ENCODE peak calls at places on chromosomes 13 and 19, in eight cellular contexts. W is small intestine, K is SJSA1, J is left ventricle myocardium inferior, S is hepatocyte, L is psoas muscle, D is body of pancreas, N is cardiac muscle cell. U is an unnamed sample.
A peak's percentile ranks its signal among the peaks of the same experiment; 100 is the strongest.

GRCh38 chr13:112442483-112443090 is 66.4 kb downstream of the SPACA7 start:
- DNase-seq in N (peak; percentile 3), K (no peak), S (no peak), L (no peak), W (no peak), J (no peak), D (no peak), U (no peak)

GRCh38 chr19:34336781-34337271 is 28.2 kb upstream of the GPI start:
- DNase-seq in S (peak; percentile 63), D (peak; percentile 47), J (no peak), L (no peak), W (no peak), N (peak; percentile 58), K (peak; percentile 52), U (no peak)

GRCh38 chr19:56537442-56537841 is 1.3 kb upstream of the ZFP28 start:
- DNase-seq in S (no peak), N (no peak), D (no peak), L (no peak), K (no peak), W (no peak), J (no peak), U (no peak)

GRCh38 chr13:48892311-48892710 is 83.4 kb upstream of the FNDC3A start:
- DNase-seq in D (no peak), S (peak; percentile 30), K (peak; percentile 23), L (no peak), W (no peak), J (no peak), N (peak; percentile 73), U (peak; percentile 96)

GRCh38 chr13:64525687-64526086 is 2704.4 kb downstream of the PCDH9 start:
- DNase-seq in N (no peak), S (no peak), K (no peak), W (no peak), D (no peak), J (no peak), L (no peak), U (no peak)

GRCh38 chr19:1153891-1154730 is 20.0 kb downstream of the SBNO2 start:
- DNase-seq in S (no peak), D (no peak), J (no peak), L (no peak), K (no peak), W (no peak), N (no peak), U (no peak)

GRCh38 chr13:111319998-111320911 is at the start of gene TEX29:
- DNase-seq in W (no peak), K (no peak), L (no peak), D (no peak), N (no peak), S (no peak), J (no peak), U (no peak)

GRCh38 chr13:111005364-111005763 is 90.5 kb upstream of the ANKRD10 start:
- DNase-seq in K (no peak), S (no peak), J (no peak), L (no peak), D (no peak), N (no peak), W (no peak), U (no peak)

GRCh38 chr13:46656786-46657185 is 103.8 kb downstream of the LRCH1 start:
- DNase-seq in K (no peak), J (no peak), D (no peak), N (no peak), W (no peak), L (no peak), S (no peak), U (no peak)

GRCh38 chr19:37973666-37974065 is 66.7 kb downstream of the SIPA1L3 start:
- DNase-seq in W (no peak), D (no peak), S (no peak), N (no peak), J (no peak), K (no peak), L (no peak), U (no peak)
- H3K4me1 ChIP-seq in W (no peaks in the 10 kb centered on the region), D (no peaks in the 10 kb centered on the region), S (no peaks in the 10 kb centered on the region), N (no peaks in the 10 kb centered on the region), J (no peaks in the 10 kb centered on the region), K (peaks cover 39% of the 10 kb centered on the region), L (no peaks in the 10 kb centered on the region), U (peaks cover 5% of the 10 kb centered on the region)

GRCh38 chr13:30895773-30896172 is 10.3 kb upstream of the MEDAG start:
- DNase-seq in N (peak; percentile 95), S (peak; percentile 72), J (peak; percentile 52), D (no peak), K (peak; percentile 67), W (no peak), L (peak; percentile 67), U (peak; percentile 42)
- H3K27ac ChIP-seq in N (no peak overlapping the region), S (peak overlapping the region; percentile 68), J (peak overlapping the region; percentile 47), D (no peak overlapping the region), K (peak overlapping the region; percentile 90), W (no peak overlapping the region), L (no peak overlapping the region), U (no peak overlapping the region)

DNA sequence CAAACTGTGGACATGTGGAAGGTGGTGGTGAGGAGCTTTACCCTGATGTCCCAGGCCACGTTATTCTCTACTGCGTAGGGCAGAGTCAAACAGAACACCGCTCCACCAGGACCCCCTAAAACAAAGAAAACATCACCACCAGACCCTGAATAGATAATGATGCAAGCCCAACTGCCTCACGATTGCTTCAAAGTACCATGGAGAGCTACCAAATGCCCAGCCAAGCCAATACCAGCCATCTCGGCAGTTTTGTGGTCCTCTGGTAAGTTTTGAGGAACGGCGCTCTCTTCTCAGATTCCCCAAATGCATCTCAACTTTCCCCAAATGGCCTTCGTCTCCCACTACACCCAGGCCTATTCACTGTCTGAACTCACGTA is 5.6 kb downstream of the RANBP3 start:
- DNase-seq in W (no peak), J (no peak), D (no peak), N (no peak), K (no peak), L (no peak), S (no peak), U (no peak)
- H3K4me1 ChIP-seq in W (peaks cover 17% of the 10 kb centered on the region), J (peaks cover 89% of the 10 kb centered on the region), D (peaks cover 87% of the 10 kb centered on the region), N (peaks cover 12% of the 10 kb centered on the region), K (peaks cover 17% of the 10 kb centered on the region), L (peaks cover 63% of the 10 kb centered on the region), S (peaks cover 44% of the 10 kb centered on the region), U (peaks cover 20% of the 10 kb centered on the region)

GRCh38 chr13:97255515-97255999 is 33.4 kb downstream of the MBNL2 start:
- DNase-seq in J (no peak), S (no peak), D (no peak), N (no peak), W (no peak), L (no peak), K (peak; percentile 31), U (no peak)
- H3K27ac ChIP-seq in J (peak overlapping the region; percentile 84), S (peak overlapping the region; percentile 94), D (peak overlapping the region; percentile 88), N (no peak overlapping the region), W (no peak overlapping the region), L (peak overlapping the region; percentile 83), K (peak overlapping the region; percentile 93), U (peak overlapping the region; percentile 69)

GRCh38 chr19:29667390-29667783 is 2.1 kb downstream of the PLEKHF1 start:
- DNase-seq in S (no peak), N (no peak), L (no peak), K (no peak), D (no peak), J (no peak), W (no peak), U (no peak)

GRCh38 chr19:29665215-29665825 is at the start of gene PLEKHF1:
- DNase-seq in L (peak; percentile 93), N (peak; percentile 79), D (peak; percentile 88), J (peak; percentile 94), S (peak; percentile 92), K (peak; percentile 83), W (peak; percentile 84), U (peak; percentile 66)

GRCh38 chr19:29666634-29667389 is 1.6 kb downstream of the PLEKHF1 start:
- DNase-seq in D (peak; percentile 35), L (peak; percentile 82), S (peak; percentile 82), K (peak; percentile 57), N (peak; percentile 82), J (peak; percentile 79), W (peak; percentile 32), U (no peak)

GRCh38 chr19:29664753-29665214 is 477 bp upstream of the PLEKHF1 start:
- DNase-seq in J (no peak), S (no peak), N (no peak), D (no peak), L (no peak), W (no peak), K (no peak), U (peak; percentile 58)

DNA sequence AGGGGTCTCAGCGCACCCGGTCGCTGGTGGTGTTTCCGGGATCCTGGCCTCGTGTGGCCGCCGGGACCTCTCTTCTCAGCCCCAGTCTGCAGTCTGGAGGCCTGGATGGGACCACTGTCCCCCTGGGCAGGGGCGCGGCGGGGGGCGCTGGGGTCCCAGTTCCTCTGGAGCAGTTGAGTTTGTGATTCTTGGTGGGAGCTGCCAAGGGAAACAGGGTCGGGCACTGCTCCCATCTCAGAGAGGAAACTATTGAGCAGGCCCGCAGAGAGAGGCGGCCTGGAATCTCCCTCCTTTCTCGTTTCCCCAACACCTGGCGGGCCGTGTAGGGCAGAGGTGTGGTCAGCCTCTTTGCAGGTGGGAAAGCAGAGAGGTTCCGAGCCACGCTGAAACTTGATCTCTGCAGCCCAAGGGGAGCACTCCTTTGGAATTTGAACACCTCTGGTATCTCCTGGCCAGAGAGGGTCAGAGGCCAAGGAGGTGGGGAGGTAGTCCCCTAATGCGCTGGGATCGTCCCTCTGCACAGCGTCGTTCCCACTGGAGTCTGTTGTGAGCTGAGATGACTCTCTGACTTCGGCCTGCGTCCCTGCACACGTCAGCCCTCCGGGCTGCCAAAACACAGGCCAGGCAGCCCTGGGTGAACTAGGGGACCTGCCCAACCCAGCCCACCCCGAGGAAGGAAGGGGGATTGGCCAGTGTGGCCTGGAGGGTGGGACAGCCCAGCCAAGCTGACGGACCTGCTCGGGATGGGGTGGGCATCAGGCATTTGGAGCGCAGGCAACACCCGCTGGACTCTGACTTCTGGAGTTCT is 769 bp downstream of the PLEKHF1 start:
- DNase-seq in S (peak; percentile 39), D (no peak), N (peak; percentile 73), W (peak; percentile 30), L (peak; percentile 79), J (peak; percentile 76), K (no peak), U (no peak)
- H3K4me1 ChIP-seq in S (peaks cover 36% of the 10 kb centered on the region), D (peaks cover 80% of the 10 kb centered on the region), N (peaks cover 24% of the 10 kb centered on the region), W (no peaks in the 10 kb centered on the region), L (peaks cover 64% of the 10 kb centered on the region), J (peaks cover 97% of the 10 kb centered on the region), K (peaks cover 56% of the 10 kb centered on the region), U (peaks cover 30% of the 10 kb centered on the region)

DNA sequence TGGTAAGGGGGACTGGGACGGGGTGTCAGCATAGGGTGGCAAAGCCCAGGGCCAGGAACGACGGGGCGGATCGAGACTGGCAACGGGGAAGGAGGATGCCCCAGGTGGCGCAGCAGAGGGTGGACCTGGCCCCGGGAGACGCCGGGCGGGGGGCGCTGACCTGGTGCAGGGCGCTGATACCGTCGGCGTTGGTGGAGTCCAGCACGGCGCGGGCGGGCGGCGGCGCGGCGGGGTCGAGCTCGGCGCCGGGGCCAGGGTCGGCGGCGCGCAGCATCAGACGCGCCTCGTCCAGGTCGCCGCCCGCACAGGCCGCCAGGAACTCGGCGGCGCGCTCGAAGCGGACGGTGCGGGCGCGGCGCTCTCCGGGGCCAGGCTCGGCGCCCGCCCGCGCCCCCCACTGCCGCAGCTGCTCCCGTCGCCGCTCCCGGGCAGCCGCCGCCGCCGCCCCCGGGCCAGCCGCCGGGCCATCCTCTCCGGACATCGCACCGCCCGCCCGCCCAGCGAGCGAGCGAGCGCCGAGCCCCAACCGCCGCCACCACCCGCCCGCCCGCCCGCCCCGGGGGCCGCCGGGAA is 288 bp downstream of the PPP1R12C start:
- DNase-seq in W (no peak), L (peak; percentile 52), N (no peak), D (peak; percentile 38), K (no peak), S (no peak), J (no peak), U (no peak)
- H3K27ac ChIP-seq in W (peak overlapping the region; percentile 56), L (peak overlapping the region; percentile 83), N (peak overlapping the region; percentile 26), D (peak overlapping the region; percentile 71), K (no peak overlapping the region), S (peak overlapping the region; percentile 89), J (peak overlapping the region; percentile 95), U (peak overlapping the region; percentile 28)